ENCODE peak calls at places on chromosomes 11 and 22, in four cellular contexts. G, W, J and R are unnamed samples.

GRCh38 chr11:36343436-36343835 is 47.3 kb downstream of the PRR5L start:
- DNase-seq in G (no peak), W (no peak), J (no peak), R (no peak)

GRCh38 chr11:57155838-57156583 is 25.7 kb upstream of the LRRC55 start:
- DNase-seq in G (no peak), W (no peak), J (no peak), R (no peak)

GRCh38 chr22:46029036-46029435 is 52.1 kb upstream of the WNT7B start:
- DNase-seq in G (no peak), W (no peak), J (no peak), R (no peak)

GRCh38 chr22:40572976-40573375 is 63.5 kb downstream of the MRTFA start:
- DNase-seq in G (no peak), W (no peak), J (no peak), R (no peak)

GRCh38 chr11:10885703-10886363 is 28.0 kb upstream of the ZBED5 start:
- DNase-seq in G (no peak), W (no peak), J (no peak), R (no peak)

GRCh38 chr22:35479359-35479758 is 61.3 kb upstream of the RASD2 start:
- DNase-seq in G (no peak), W (no peak), J (no peak), R (no peak)

GRCh38 chr22:45472426-45472825 is 30.3 kb upstream of the FBLN1 start:
- DNase-seq in G (no peak), W (no peak), J (no peak), R (no peak)

GRCh38 chr11:44319552-44320288 is 9.8 kb upstream of the ALX4 start:
- DNase-seq in G (no peak), W (no peak), J (no peak), R (no peak)

GRCh38 chr22:42316988-42317387 is 46.5 kb upstream of the TCF20 start:
- DNase-seq in G (no peak), W (no peak), J (no peak), R (no peak)

GRCh38 chr11:110529043-110529442 is 99.3 kb downstream of the FDX1 start:
- DNase-seq in G (no peak), W (no peak), J (no peak), R (no peak)

GRCh38 chr11:69700278-69701140 is 3.3 kb downstream of the FGF19 start:
- DNase-seq in G (no peak), W (no peak), J (no peak), R (no peak)

GRCh38 chr22:29470159-29470855 is 9.7 kb upstream of the NEFH start:
- DNase-seq in G (no peak), W (no peak), J (peak; percentile 24), R (no peak)

GRCh38 chr22:27377901-27378300 is 423.7 kb downstream of the MN1 start:
- DNase-seq in G (no peak), W (no peak), J (no peak), R (no peak)

GRCh38 chr11:116078101-116078561 is 573.9 kb upstream of the CADM1 start:
- DNase-seq in G (no peak), W (no peak), J (no peak), R (no peak)

GRCh38 chr11:20609727-20610707 is 10.6 kb downstream of the SLC6A5 start:
- DNase-seq in G (no peak), W (peak; percentile 4), J (peak; percentile 20), R (no peak)

GRCh38 chr11:9132203-9132878 is 40.9 kb upstream of the SCUBE2 start:
- DNase-seq in G (no peak), W (no peak), J (no peak), R (no peak)

GRCh38 chr22:29739346-29739875 is 19.6 kb downstream of the CABP7 start:
- DNase-seq in G (no peak), W (no peak), J (no peak), R (no peak)

GRCh38 chr11:41201156-41201555 is 258.3 kb downstream of the LRRC4C start:
- DNase-seq in G (no peak), W (peak; percentile 3), J (peak; percentile 1), R (no peak)

GRCh38 chr11:48005133-48005532 is 24.8 kb downstream of the PTPRJ start:
- DNase-seq in G (no peak), W (no peak), J (no peak), R (no peak)

GRCh38 chr22:32920032-32920628 is 118.6 kb downstream of the TIMP3 start:
- DNase-seq in G (no peak), W (no peak), J (peak; percentile 10), R (no peak)

GRCh38 chr11:113664981-113665710 is 41.0 kb downstream of the TMPRSS5 start:
- DNase-seq in G (no peak), W (no peak), J (no peak), R (no peak)

GRCh38 chr22:41585898-41586297 is 3.7 kb downstream of the PMM1 start:
- DNase-seq in G (no peak), W (no peak), J (no peak), R (no peak)

GRCh38 chr11:124865902-124866851 is 945 bp downstream of the ROBO3 start:
- DNase-seq in G (no peak), W (no peak), J (no peak), R (no peak)

GRCh38 chr22:23557036-23557435 is 23.1 kb downstream of the IGLL1 start:
- DNase-seq in G (no peak), W (no peak), J (no peak), R (no peak)

GRCh38 chr22:42964994-42965699 is 49.8 kb downstream of the PACSIN2 start:
- DNase-seq in G (no peak), W (no peak), J (no peak), R (no peak)

GRCh38 chr11:110948112-110948511 is 235.9 kb upstream of the ARHGAP20 start:
- DNase-seq in G (no peak), W (no peak), J (peak; percentile 38), R (no peak)

GRCh38 chr11:67280341-67280790 is 8.7 kb upstream of the ANKRD13D start:
- DNase-seq in G (no peak), W (no peak), J (no peak), R (no peak)

GRCh38 chr22:46019351-46019750 is 42.4 kb upstream of the WNT7B start:
- DNase-seq in G (no peak), W (no peak), J (no peak), R (no peak)

GRCh38 chr11:34948721-34949120 is 32.3 kb downstream of the PDHX start:
- DNase-seq in G (no peak), W (no peak), J (no peak), R (no peak)

GRCh38 chr22:33873186-33873585 is 47.1 kb downstream of the LARGE1 start:
- DNase-seq in G (no peak), W (no peak), J (no peak), R (peak; percentile 8)

GRCh38 chr11:65498727-65498976 is 193 bp upstream of the MALAT1 start:
- DNase-seq in G (no peak), W (no peak), J (no peak), R (no peak)

GRCh38 chr22:28029201-28029948 is 110.3 kb upstream of the PITPNB start:
- DNase-seq in G (no peak), W (no peak), J (no peak), R (no peak)

GRCh38 chr11:79506734-79507344 is 66.0 kb upstream of the TENM4 start:
- DNase-seq in G (no peak), W (no peak), J (no peak), R (no peak)

GRCh38 chr22:44585559-44586121 is 87.6 kb upstream of the RTL6 start:
- DNase-seq in G (no peak), W (no peak), J (no peak), R (no peak)

GRCh38 chr22:27804683-27805297 is 3.2 kb upstream of the MN1 start:
- DNase-seq in G (no peak), W (peak; percentile 19), J (no peak), R (no peak)

GRCh38 chr22:25199726-25200520 is at the start of gene CRYBB3:
- DNase-seq in G (no peak), W (no peak), J (no peak), R (no peak)

GRCh38 chr22:24099661-24100060 is 81.6 kb upstream of the SUSD2 start:
- DNase-seq in G (no peak), W (no peak), J (no peak), R (no peak)

GRCh38 chr11:73361953-73362776 is 14.0 kb upstream of the RELT start:
- DNase-seq in G (no peak), W (no peak), J (no peak), R (no peak)